ENCODE peak calls at places on chromosomes 11 and 22, in four cellular contexts. N is fibroblast of lung, I is neural progenitor cell, D is progenitor cell of endocrine pancreas. R is an unnamed sample.

GRCh38 chr22:47022475-47022874 is 260.0 kb downstream of the TBC1D22A start:
- DNase-seq in N (no peak), I (no peak), D (no peak), R (no peak)

GRCh38 chr11:116993599-116993998 is 104.6 kb downstream of the SIK3 start:
- DNase-seq in N (peak), I (peak), D (no peak), R (no peak)

GRCh38 chr22:37210041-37210803 is 2.1 kb downstream of the SSTR3 start:
- DNase-seq in N (no peak), I (no peak), D (no peak), R (no peak)

GRCh38 chr11:128171496-128171895 is 415.9 kb downstream of the ETS1 start:
- DNase-seq in N (no peak), I (no peak), D (no peak), R (no peak)

GRCh38 chr22:36762687-36763260 is 13.1 kb downstream of the IFT27 start:
- DNase-seq in N (peak), I (no peak), D (no peak), R (no peak)

GRCh38 chr11:83508804-83509203 is 222.6 kb upstream of the CCDC90B start:
- DNase-seq in N (no peak), I (no peak), D (no peak), R (no peak)

GRCh38 chr22:46079093-46079860 is 71.0 kb upstream of the PPARA start:
- DNase-seq in N (no peak), I (no peak), D (no peak), R (no peak)

GRCh38 chr22:37095113-37095512 is 14.4 kb downstream of the TMPRSS6 start:
- DNase-seq in N (no peak), I (no peak), D (no peak), R (no peak)

GRCh38 chr11:38718049-38718448 is 2120.0 kb upstream of the RAG2 start:
- DNase-seq in N (peak), I (peak), D (no peak), R (no peak)

GRCh38 chr11:44823006-44823405 is 96.2 kb downstream of the TSPAN18 start:
- DNase-seq in N (no peak), I (peak), D (no peak), R (no peak)

GRCh38 chr11:130420478-130421198 is 7.8 kb downstream of the ADAMTS8 start:
- DNase-seq in N (peak), I (no peak), D (no peak), R (no peak)

GRCh38 chr22:17131686-17132085 is 10.5 kb upstream of the TMEM121B start:
- DNase-seq in N (no peak), I (peak), D (no peak), R (no peak)

GRCh38 chr22:25368271-25368670 is 148.8 kb downstream of the CRYBB2 start:
- DNase-seq in N (peak), I (no peak), D (no peak), R (peak)

GRCh38 chr11:58921778-58922390 is 17.4 kb upstream of the GLYATL1 start:
- DNase-seq in N (no peak), I (no peak), D (no peak), R (no peak)

GRCh38 chr22:33271390-33272161 is 213.4 kb upstream of the SYN3 start:
- DNase-seq in N (peak), I (peak), D (no peak), R (no peak)

GRCh38 chr11:62491571-62492329 is 54.9 kb downstream of the AHNAK start:
- DNase-seq in N (no peak), I (no peak), D (no peak), R (no peak)

GRCh38 chr22:47201186-47201995 is 438.9 kb downstream of the TBC1D22A start:
- DNase-seq in N (no peak), I (no peak), D (no peak), R (no peak)

GRCh38 chr11:57476883-57477506 is 16.7 kb downstream of the RTN4RL2 start:
- DNase-seq in N (no peak), I (peak), D (no peak), R (no peak)

GRCh38 chr11:20070459-20070858 is 89.8 kb downstream of the DBX1 start:
- DNase-seq in N (peak), I (no peak), D (no peak), R (no peak)

GRCh38 chr11:20112291-20113146 is 47.8 kb downstream of the DBX1 start:
- DNase-seq in N (peak), I (no peak), D (no peak), R (peak)

GRCh38 chr11:6734616-6735015 is 37.2 kb downstream of the OR2AG2 start:
- DNase-seq in N (no peak), I (no peak), D (no peak), R (no peak)

GRCh38 chr11:124807201-124807600 is 7.0 kb upstream of the MSANTD2 start:
- DNase-seq in N (no peak), I (no peak), D (no peak), R (no peak)

GRCh38 chr11:36354221-36355003 is 58.3 kb downstream of the PRR5L start:
- DNase-seq in N (no peak), I (no peak), D (no peak), R (peak)

GRCh38 chr11:115087791-115088190 is 409.5 kb downstream of the NXPE2 start:
- DNase-seq in N (no peak), I (peak), D (no peak), R (no peak)

GRCh38 chr11:95074806-95075563 is 8.3 kb downstream of the SRSF8 start:
- DNase-seq in N (peak), I (no peak), D (no peak), R (no peak)

GRCh38 chr11:70135142-70136132 is 57.3 kb downstream of the ANO1 start:
- DNase-seq in N (peak), I (peak), D (no peak), R (no peak)

GRCh38 chr11:9015677-9016076 is 11.9 kb upstream of the NRIP3 start:
- DNase-seq in N (peak), I (peak), D (peak), R (peak)

GRCh38 chr22:23192558-23192957 is 12.2 kb downstream of the BCR start:
- DNase-seq in N (no peak), I (no peak), D (no peak), R (no peak)

GRCh38 chr11:32658639-32659406 is 75.2 kb downstream of the EIF3M start:
- DNase-seq in N (peak), I (no peak), D (no peak), R (no peak)

GRCh38 chr22:18152519-18152918 is 2.5 kb downstream of the USP18 start:
- DNase-seq in N (no peak), I (no peak), D (no peak), R (no peak)

GRCh38 chr11:117197516-117198456 is 1.4 kb upstream of the TAGLN start:
- DNase-seq in N (peak), I (peak), D (no peak), R (no peak)

GRCh38 chr22:29478326-29479276 is 1.4 kb upstream of the NEFH start:
- DNase-seq in N (no peak), I (peak), D (no peak), R (no peak)

GRCh38 chr11:32173435-32173834 is 82.6 kb downstream of the RCN1 start:
- DNase-seq in N (peak), I (peak), D (peak), R (no peak)

GRCh38 chr11:76657824-76658170 is 12.8 kb downstream of the LRRC32 start:
- DNase-seq in N (no peak), I (no peak), D (no peak), R (no peak)

GRCh38 chr11:76657139-76657823 is 13.3 kb downstream of the LRRC32 start:
- DNase-seq in N (no peak), I (no peak), D (no peak), R (no peak)

GRCh38 chr11:76658231-76658630 is 12.3 kb downstream of the LRRC32 start:
- DNase-seq in N (no peak), I (no peak), D (no peak), R (no peak)

GRCh38 chr11:76659672-76660532 is 10.6 kb downstream of the LRRC32 start:
- DNase-seq in N (no peak), I (no peak), D (no peak), R (no peak)

DNA sequence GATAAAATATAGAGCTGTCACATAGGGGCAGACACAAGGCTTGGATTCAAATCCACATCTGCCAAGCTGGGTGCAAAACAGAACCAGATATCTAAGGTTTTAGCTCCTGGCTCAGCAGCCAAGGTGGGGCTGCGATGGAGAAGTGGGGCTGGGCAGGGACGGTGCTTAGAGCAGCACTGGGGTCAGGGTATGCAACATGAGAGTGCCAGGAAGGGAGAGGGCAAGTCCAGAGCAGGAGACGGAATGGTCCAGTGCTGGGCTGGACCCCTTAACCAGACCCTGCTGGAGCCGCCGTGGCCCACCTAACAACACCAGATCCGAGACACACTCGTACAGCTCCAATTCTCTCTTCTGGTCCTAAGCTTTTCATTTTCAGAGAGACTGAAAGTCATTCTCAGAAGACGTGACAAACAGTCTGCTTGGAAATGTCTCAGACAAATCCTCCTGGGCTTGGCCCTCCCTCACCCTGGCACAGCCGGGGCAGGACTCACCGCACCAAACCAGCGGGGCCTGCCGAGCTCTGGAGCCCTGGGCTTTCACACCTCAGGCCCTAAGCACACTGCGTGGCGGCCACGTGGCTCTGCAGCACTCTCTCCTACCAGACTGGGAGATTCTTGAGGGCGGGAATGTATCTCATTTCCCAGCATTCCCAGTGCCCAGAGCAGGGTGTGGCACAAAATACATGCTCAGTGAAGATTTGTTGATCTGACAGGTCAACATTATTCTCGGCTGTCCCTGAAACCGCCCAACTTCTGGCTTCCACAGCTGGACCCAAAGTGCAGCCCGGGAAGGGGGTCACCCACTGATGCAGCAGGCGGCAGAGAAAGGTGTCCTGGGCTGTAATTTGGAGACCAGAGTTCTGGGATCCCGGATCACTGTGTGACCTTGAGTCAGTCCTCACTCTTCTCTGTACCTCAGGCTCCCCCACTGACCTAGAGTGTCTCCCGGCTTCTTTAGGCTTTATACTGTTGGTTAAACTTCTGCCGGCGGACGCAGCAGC is 11.6 kb downstream of the LRRC32 start:
- DNase-seq in N (no peak), I (no peak), D (no peak), R (no peak)
- TF ChIP-seq CTCF in N (no peak), I (no peak), D (no peak), R (no peak)

DNA sequence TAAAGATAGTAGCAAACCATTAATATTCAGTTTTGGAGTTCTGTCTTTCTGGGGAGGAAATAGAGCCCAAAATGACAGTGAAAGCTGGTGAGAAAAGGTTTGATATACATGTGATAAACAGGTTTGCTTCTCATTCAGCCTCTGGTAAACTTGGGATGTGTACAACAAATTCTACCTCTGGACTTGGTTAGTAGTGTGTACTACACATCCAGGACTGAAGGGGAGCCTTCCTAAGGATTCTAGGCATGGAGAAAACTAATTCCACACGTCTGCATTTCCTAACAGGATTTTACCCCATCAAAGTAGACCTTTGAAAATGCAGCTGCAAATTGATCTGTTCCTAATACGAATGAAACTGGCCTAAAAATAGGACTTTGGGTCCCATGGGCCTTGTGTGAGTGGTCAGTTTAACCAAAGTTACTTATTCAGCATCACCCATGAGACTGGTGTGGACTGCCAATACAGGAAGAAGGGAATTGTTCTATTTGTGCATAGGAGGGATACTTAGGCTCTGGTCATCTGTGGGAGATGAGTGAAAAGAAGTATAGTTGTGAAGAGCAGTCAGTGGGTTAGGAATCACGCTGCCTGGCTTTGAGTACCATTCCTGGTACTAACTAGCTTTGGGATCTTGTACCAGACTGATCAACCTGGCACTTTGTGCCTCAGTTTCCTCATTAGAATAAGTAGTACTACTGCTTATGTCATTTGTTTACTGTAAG is 74.2 kb downstream of the YAP1 start:
- DNase-seq in N (no peak), I (no peak), D (no peak), R (no peak)
- TF ChIP-seq CTCF in N (no peak), I (no peak), D (no peak), R (no peak)

GRCh38 chr11:65903715-65904114 is 3.5 kb upstream of the FOSL1 start:
- DNase-seq in N (no peak), I (no peak), D (no peak), R (no peak)
- TF ChIP-seq CTCF in N (no peak), I (no peak), D (no peak), R (no peak)

GRCh38 chr22:38298312-38299000 is 18.8 kb downstream of the CSNK1E start:
- DNase-seq in N (peak), I (peak), D (peak), R (peak)
- TF ChIP-seq CTCF in N (peak), I (peak), D (peak), R (peak)

GRCh38 chr22:19631899-19632670 is 82.2 kb upstream of the SEPTIN5 start:
- DNase-seq in N (peak), I (peak), D (no peak), R (no peak)
- TF ChIP-seq CTCF in N (peak), I (peak), D (peak), R (peak)

GRCh38 chr11:47406896-47407745 is 1.3 kb upstream of the SLC39A13 start:
- DNase-seq in N (peak), I (peak), D (no peak), R (no peak)
- TF ChIP-seq CTCF in N (no peak), I (no peak), D (no peak), R (peak)

DNA sequence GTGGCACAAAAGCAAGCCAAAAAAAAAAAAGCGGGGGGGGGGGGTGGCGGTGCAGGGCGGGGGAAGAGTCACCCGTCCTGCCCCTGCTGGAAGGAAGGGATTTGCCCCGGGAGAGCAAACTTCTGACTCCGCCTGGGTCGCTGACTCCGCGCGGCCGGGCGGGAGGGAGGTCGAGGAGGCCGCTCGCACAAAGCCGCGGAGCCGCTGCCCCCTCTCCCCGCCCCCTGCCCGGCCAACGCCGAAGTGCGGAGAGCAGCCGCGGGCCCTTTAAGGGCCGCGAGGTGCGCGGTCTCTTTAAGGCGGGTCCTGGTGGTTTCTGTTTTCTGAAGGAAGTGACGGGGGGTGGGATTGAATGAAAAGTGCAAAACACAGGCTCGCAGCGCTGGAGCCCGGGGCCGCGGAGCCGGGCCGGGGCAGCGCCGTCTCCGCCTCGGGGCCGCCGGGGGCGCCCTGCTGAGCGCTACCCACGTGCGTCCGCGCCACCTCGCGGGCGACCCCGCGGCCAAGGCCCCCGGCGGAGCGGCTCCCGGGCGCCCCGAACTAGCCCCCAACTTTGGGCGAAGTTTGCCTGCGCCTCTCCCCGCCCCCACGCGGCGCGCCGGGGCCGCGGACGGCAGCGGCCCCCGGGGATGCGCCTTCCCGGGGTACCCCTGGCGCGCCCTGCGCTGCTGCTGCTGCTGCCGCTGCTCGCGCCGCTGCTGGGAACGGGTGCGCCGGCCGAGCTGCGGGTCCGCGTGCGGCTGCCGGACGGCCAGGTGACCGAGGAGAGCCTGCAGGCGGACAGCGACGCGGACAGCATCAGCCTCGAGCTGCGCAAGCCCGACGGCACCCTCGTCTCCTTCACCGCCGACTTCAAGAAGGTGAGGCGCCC is at the start of gene OAF:
- DNase-seq in N (peak), I (peak), D (peak), R (no peak)
- TF ChIP-seq CTCF in N (no peak), I (peak), D (peak), R (no peak)

DNA sequence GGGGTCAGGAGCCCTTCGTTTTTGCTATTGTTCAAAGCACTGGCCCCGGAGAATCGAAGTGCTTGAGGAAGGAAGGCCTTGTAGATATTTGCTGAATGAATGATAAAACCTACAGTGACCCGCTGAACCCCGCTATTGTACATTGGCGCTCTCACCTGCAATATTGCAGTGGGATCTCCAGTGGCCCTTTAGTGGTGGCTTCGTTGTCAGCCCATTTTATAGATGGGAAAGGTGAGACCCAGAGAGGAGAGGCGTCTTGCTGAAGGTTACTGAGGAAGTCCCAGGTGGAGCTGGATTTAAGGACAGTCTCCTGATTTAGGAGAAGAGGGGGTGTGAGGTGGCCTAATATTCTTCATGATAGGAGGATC is 1.2 kb downstream of the CDC42EP2 start:
- DNase-seq in N (no peak), I (no peak), D (no peak), R (no peak)
- TF ChIP-seq CTCF in N (no peak), I (no peak), D (peak), R (no peak)